ENCODE peak calls at places on chromosomes 16 and 17, in eight cellular contexts. O is M059J, T is transverse colon, M is HepG2, N is osteoblast, R is left colon, Z is NCI-H526, Q is hepatocyte. G is an unnamed sample.
A peak's percentile ranks its signal among the peaks of the same experiment; 100 is the strongest.

GRCh38 chr16:50306287-50306686 is 39.9 kb downstream of the ADCY7 start:
- DNase-seq in Q (no peak), Z (no peak), N (peak; percentile 45), O (no peak), M (no peak), T (no peak), R (no peak), G (no peak)

GRCh38 chr16:86519649-86520316 is 9.5 kb downstream of the FOXF1 start:
- DNase-seq in Z (peak; percentile 55), R (no peak), O (peak; percentile 58), M (peak; percentile 48), N (peak; percentile 97), Q (peak; percentile 86), T (peak; percentile 61), G (no peak)

GRCh38 chr16:22162658-22163009 is 328 bp downstream of the SDR42E2 start:
- DNase-seq in Z (no peak), R (no peak), N (no peak), O (no peak), T (no peak), Q (no peak), M (no peak), G (no peak)

GRCh38 chr17:50269477-50270429 is 4.5 kb upstream of the TMEM92 start:
- DNase-seq in Z (peak; percentile 76), M (peak; percentile 61), N (peak; percentile 95), Q (peak; percentile 86), O (peak; percentile 67), R (peak; percentile 32), T (peak; percentile 73), G (peak; percentile 73)

GRCh38 chr17:40963838-40964237 is 2.9 kb downstream of the KRT39 start:
- DNase-seq in M (no peak), R (no peak), Z (no peak), Q (no peak), T (no peak), N (no peak), O (peak; percentile 22), G (no peak)

GRCh38 chr17:80663783-80664206 is 119.2 kb downstream of the RPTOR start:
- DNase-seq in R (peak; percentile 60), O (no peak), M (no peak), T (peak; percentile 20), N (no peak), Z (no peak), Q (peak; percentile 24), G (peak; percentile 46)

GRCh38 chr17:46795379-46795952 is 23.0 kb downstream of the WNT3 start:
- DNase-seq in T (no peak), Q (no peak), M (peak; percentile 54), O (no peak), R (no peak), Z (no peak), N (peak; percentile 71), G (no peak)

GRCh38 chr17:34178047-34178446 is 77.0 kb upstream of the CCL2 start:
- DNase-seq in Z (peak; percentile 52), Q (no peak), R (no peak), O (peak; percentile 30), N (no peak), T (no peak), M (no peak), G (no peak)

GRCh38 chr17:67801626-67802175 is 23.6 kb upstream of the BPTF start:
- DNase-seq in O (no peak), Z (peak; percentile 4), T (no peak), M (peak; percentile 38), R (no peak), Q (no peak), N (no peak), G (no peak)

GRCh38 chr17:7626307-7626706 is 1.3 kb downstream of the SAT2 start:
- DNase-seq in M (no peak), Z (no peak), T (no peak), O (no peak), Q (no peak), R (no peak), N (no peak), G (no peak)

GRCh38 chr17:28524476-28525415 is 18.6 kb downstream of the FOXN1 start:
- DNase-seq in O (peak; percentile 80), T (peak; percentile 61), M (peak; percentile 70), Z (peak; percentile 79), N (peak; percentile 98), R (peak; percentile 71), Q (peak; percentile 88), G (peak; percentile 81)

GRCh38 chr16:14069818-14070217 is 1.3 kb upstream of the MRTFB start:
- DNase-seq in M (no peak), Z (no peak), T (no peak), O (no peak), Q (no peak), R (no peak), N (no peak), G (no peak)

GRCh38 chr17:63988741-63989621 is 9.2 kb upstream of the PRR29 start:
- DNase-seq in O (no peak), N (peak; percentile 75), Z (no peak), T (no peak), R (no peak), Q (peak; percentile 74), M (no peak), G (peak; percentile 38)

GRCh38 chr17:58043221-58044181 is 36.5 kb upstream of the SRSF1 start:
- DNase-seq in Z (no peak), M (no peak), O (no peak), T (no peak), Q (no peak), R (no peak), N (peak; percentile 62), G (no peak)

GRCh38 chr17:12647023-12647422 is 18.7 kb upstream of the MYOCD start:
- DNase-seq in Z (no peak), Q (no peak), M (no peak), N (no peak), O (no peak), R (no peak), T (no peak), G (no peak)

GRCh38 chr16:69329369-69330285 is 761 bp downstream of the PDF start:
- DNase-seq in M (no peak), Z (peak; percentile 41), T (peak; percentile 39), Q (peak; percentile 60), O (peak; percentile 38), R (no peak), N (peak; percentile 79), G (no peak)

GRCh38 chr17:39573447-39574298 is 34.0 kb downstream of the NEUROD2 start:
- DNase-seq in O (peak; percentile 71), R (peak; percentile 61), N (peak; percentile 97), M (peak; percentile 20), T (peak; percentile 69), Q (peak; percentile 76), Z (peak; percentile 76), G (peak; percentile 59)

GRCh38 chr17:75783803-75784472 is 668 bp upstream of the UNK start:
- DNase-seq in T (peak; percentile 44), M (no peak), O (no peak), R (peak; percentile 57), N (peak; percentile 73), Q (peak; percentile 34), Z (peak; percentile 56), G (peak; percentile 43)

GRCh38 chr17:40992666-40993065 is 1.3 kb downstream of the KRTAP3-3 start:
- DNase-seq in O (no peak), R (no peak), N (no peak), Q (no peak), Z (peak; percentile 64), T (no peak), M (no peak), G (no peak)